ENCODE peak calls at places on chromosome 10, in seven cellular contexts. K is NCI-H460, W is GM20000, A is RPMI7951, X is pancreas, R is NCI-H1436, B is H54. G is an unnamed sample.

GRCh38 chr10:122379537-122379936 is 5.0 kb downstream of the PLEKHA1 start:
- DNase-seq in X (no peak), K (no peak), R (no peak), B (no peak), W (no peak), A (no peak), G (no peak)

GRCh38 chr10:35219906-35220890 is 93.6 kb downstream of the CREM start:
- DNase-seq in B (no peak), R (no peak), X (no peak), W (no peak), K (no peak), A (peak), G (no peak)

GRCh38 chr10:80894339-80894791 is 356.7 kb downstream of the SH2D4B start:
- DNase-seq in K (no peak), A (no peak), R (no peak), B (no peak), W (no peak), X (no peak), G (no peak)

GRCh38 chr10:128032466-128032865 is 93.8 kb downstream of the MKI67 start:
- DNase-seq in X (no peak), R (no peak), K (no peak), B (no peak), W (no peak), A (no peak), G (no peak)

GRCh38 chr10:88555190-88555894 is 27.8 kb downstream of the RNLS start:
- DNase-seq in W (no peak), B (no peak), K (no peak), R (no peak), A (no peak), X (no peak), G (no peak)

GRCh38 chr10:133196936-133197758 is 32.9 kb upstream of the UTF1 start:
- DNase-seq in X (no peak), R (no peak), A (no peak), W (no peak), K (no peak), B (no peak), G (no peak)

GRCh38 chr10:13707156-13707881 is 120.6 kb downstream of the PRPF18 start:
- DNase-seq in A (peak), K (peak), R (no peak), W (peak), B (peak), X (peak), G (peak)

GRCh38 chr10:124606822-124607221 is 137.4 kb downstream of the FAM53B start:
- DNase-seq in B (no peak), W (no peak), K (no peak), X (no peak), R (no peak), A (no peak), G (no peak)

GRCh38 chr10:22805304-22805703 is 90.9 kb upstream of the PIP4K2A start:
- DNase-seq in R (peak), B (no peak), W (no peak), X (peak), A (peak), K (no peak), G (no peak)

GRCh38 chr10:37860494-37861190 is 3.2 kb upstream of the ZNF248 start:
- DNase-seq in X (no peak), B (peak), R (no peak), K (no peak), W (no peak), A (peak), G (no peak)

GRCh38 chr10:14560274-14560673 is 214.4 kb downstream of the FAM107B start:
- DNase-seq in B (peak), K (peak), X (no peak), A (peak), W (no peak), R (no peak), G (peak)

GRCh38 chr10:131844546-131845084 is 56.2 kb upstream of the PPP2R2D start:
- DNase-seq in R (no peak), B (no peak), K (no peak), W (no peak), A (no peak), X (no peak), G (no peak)

GRCh38 chr10:102579206-102579790 is 65.0 kb upstream of the TRIM8 start:
- DNase-seq in W (no peak), K (no peak), B (no peak), R (no peak), X (no peak), A (no peak), G (no peak)

G was measured in activated CD8-positive, alpha-beta memory T cell treated with anti-CD3 and anti-CD28 coated beads, Interleukin-2, amount 10 ng/mL, durations not matched to agents 7 days and 5 days.